ENCODE peak calls at places on chromosomes 5 and 9, in nine cellular contexts. N is LoVo; E is SJSA1; K is stimulated activated CD4-positive, alpha-beta T cell treated with anti-CD3 and anti-CD28 coated beads, Interleukin-15, amount 100 ng/mL, for 24 hours; A is cerebellum; S is NCI-H748 treated with DMSO at 0.1 percent for 48 hours; F is ovary; I is ELR; R is H54. O is an unnamed sample.

GRCh38 chr5:131242728-131243255 is 21.1 kb upstream of the CDC42SE2 start:
- DNase-seq in N (peak), E (peak), K (no peak), A (no peak), S (no peak), F (no peak), I (peak), R (no peak), O (no peak)

GRCh38 chr5:180080670-180081280 is 9.2 kb upstream of the RNF130 start:
- DNase-seq in N (no peak), E (no peak), K (peak), A (no peak), S (no peak), F (no peak), I (no peak), R (no peak), O (no peak)

GRCh38 chr9:32703635-32704034 is 68.2 kb upstream of the TAF1L start:
- DNase-seq in N (no peak), E (no peak), K (no peak), A (no peak), S (peak), F (no peak), I (peak), R (no peak), O (no peak)

GRCh38 chr9:98396236-98396635 is 140.8 kb upstream of the TBC1D2 start:
- DNase-seq in N (no peak), E (no peak), K (no peak), A (no peak), S (no peak), F (no peak), I (no peak), R (no peak), O (no peak)

GRCh38 chr5:78320461-78320860 is 26.0 kb upstream of the AP3B1 start:
- DNase-seq in N (peak), E (no peak), K (no peak), A (no peak), S (peak), F (no peak), I (peak), R (no peak), O (peak)

GRCh38 chr5:129367883-129368282 is 92.2 kb upstream of the ADAMTS19 start:
- DNase-seq in N (no peak), E (no peak), K (no peak), A (no peak), S (no peak), F (no peak), I (no peak), R (no peak), O (no peak)

GRCh38 chr9:127333326-127334064 is 63.5 kb upstream of the SLC2A8 start:
- DNase-seq in N (no peak), E (no peak), K (no peak), A (no peak), S (no peak), F (peak), I (no peak), R (no peak), O (no peak)

GRCh38 chr5:15252331-15252730 is 247.6 kb upstream of the FBXL7 start:
- DNase-seq in N (no peak), E (no peak), K (no peak), A (no peak), S (no peak), F (no peak), I (peak), R (no peak), O (no peak)

GRCh38 chr9:21933865-21934264 is 60.3 kb downstream of the CDKN2A start:
- DNase-seq in N (no peak), E (no peak), K (no peak), A (no peak), S (no peak), F (no peak), I (peak), R (no peak), O (no peak)

GRCh38 chr5:58615931-58616330 is 33.1 kb downstream of the RAB3C start:
- DNase-seq in N (no peak), E (no peak), K (no peak), A (no peak), S (no peak), F (no peak), I (no peak), R (no peak), O (no peak)

O was measured in G401.